ENCODE peak calls at places on chromosome 15, in nine cellular contexts. X is tibial artery, T is mucosa of descending colon, Q is GM12878, Y is AG10803, D is PC-9, F is aorta, S is AG04450, P is fibroblast of the aortic adventitia. V is an unnamed sample.

GRCh38 chr15:74328331-74329056 is 39.0 kb downstream of the CYP11A1 start:
- DNase-seq in F (no peak), Y (no peak), D (no peak), X (no peak), S (no peak), T (peak), P (no peak), Q (no peak), V (no peak)

GRCh38 chr15:100311099-100311751 is 30.6 kb downstream of the ADAMTS17 start:
- DNase-seq in S (no peak), Y (no peak), X (peak), Q (no peak), D (no peak), T (no peak), P (no peak), F (no peak), V (no peak)

GRCh38 chr15:72994778-72995177 is 57.5 kb upstream of the NEO1 start:
- DNase-seq in P (no peak), Q (no peak), X (peak), S (no peak), F (peak), D (no peak), Y (no peak), T (peak), V (no peak)

GRCh38 chr15:62569460-62570404 is 404.6 kb upstream of the C2CD4B start:
- DNase-seq in D (peak), Q (no peak), F (peak), T (peak), Y (peak), S (peak), X (peak), P (peak), V (peak)

GRCh38 chr15:86690566-86690965 is 610.9 kb downstream of the AGBL1 start:
- DNase-seq in X (no peak), P (no peak), F (no peak), Q (no peak), T (no peak), Y (no peak), D (no peak), S (no peak), V (no peak)

GRCh38 chr15:25775317-25775912 is 87.7 kb downstream of the ATP10A start:
- DNase-seq in F (peak), P (peak), D (no peak), T (peak), Q (peak), X (no peak), Y (peak), S (no peak), V (peak)

GRCh38 chr15:57559875-57560274 is 31.8 kb upstream of the MYZAP start:
- DNase-seq in D (peak), F (peak), P (peak), X (peak), S (no peak), Q (no peak), T (peak), Y (peak), V (peak)

GRCh38 chr15:98164573-98164972 is 204.1 kb downstream of the ARRDC4 start:
- DNase-seq in S (no peak), X (no peak), Q (no peak), T (no peak), D (no peak), Y (peak), F (no peak), P (peak), V (peak)

GRCh38 chr15:29270169-29270955 is 740 bp upstream of the NSMCE3 start:
- DNase-seq in T (no peak), P (peak), F (no peak), Q (peak), D (no peak), Y (peak), X (no peak), S (no peak), V (peak)

GRCh38 chr15:75350601-75351331 is 3.9 kb downstream of the NEIL1 start:
- DNase-seq in Q (no peak), X (no peak), Y (peak), D (no peak), S (no peak), T (peak), F (no peak), P (peak), V (peak)

GRCh38 chr15:97968380-97968779 is 7.9 kb downstream of the ARRDC4 start:
- DNase-seq in F (no peak), Q (no peak), D (no peak), X (no peak), T (no peak), S (peak), P (peak), Y (peak), V (peak)

GRCh38 chr15:59611277-59612260 is at the start of gene GCNT3:
- DNase-seq in Y (no peak), X (no peak), D (peak), Q (no peak), T (no peak), F (no peak), S (no peak), P (peak), V (peak)

GRCh38 chr15:64859226-64859625 is 17.5 kb downstream of the PLEKHO2 start:
- DNase-seq in D (no peak), F (peak), P (no peak), Q (no peak), S (no peak), X (no peak), T (no peak), Y (no peak), V (no peak)

GRCh38 chr15:39640665-39641064 is 59.8 kb downstream of the THBS1 start:
- DNase-seq in D (no peak), T (no peak), S (no peak), P (no peak), Y (no peak), Q (no peak), F (no peak), X (no peak), V (no peak)

GRCh38 chr15:101559938-101560337 is 70.4 kb upstream of the PCSK6 start:
- DNase-seq in Y (no peak), D (no peak), X (no peak), F (no peak), S (no peak), P (no peak), T (no peak), Q (no peak), V (no peak)

GRCh38 chr15:52678468-52679231 is 538 bp downstream of the ATOSA start:
- DNase-seq in S (peak), P (peak), T (peak), F (peak), Y (peak), X (peak), D (peak), Q (no peak), V (peak)

GRCh38 chr15:33194237-33194636 is 277 bp downstream of the FMN1 start:
- DNase-seq in Y (peak), T (no peak), D (no peak), P (peak), X (no peak), Q (no peak), F (no peak), S (no peak), V (peak)
- H3K4me3 ChIP-seq in Y (peak), T (peak), D (peak), P (peak), X (peak), Q (no peak), F (no peak), S (peak), V (peak)

DNA sequence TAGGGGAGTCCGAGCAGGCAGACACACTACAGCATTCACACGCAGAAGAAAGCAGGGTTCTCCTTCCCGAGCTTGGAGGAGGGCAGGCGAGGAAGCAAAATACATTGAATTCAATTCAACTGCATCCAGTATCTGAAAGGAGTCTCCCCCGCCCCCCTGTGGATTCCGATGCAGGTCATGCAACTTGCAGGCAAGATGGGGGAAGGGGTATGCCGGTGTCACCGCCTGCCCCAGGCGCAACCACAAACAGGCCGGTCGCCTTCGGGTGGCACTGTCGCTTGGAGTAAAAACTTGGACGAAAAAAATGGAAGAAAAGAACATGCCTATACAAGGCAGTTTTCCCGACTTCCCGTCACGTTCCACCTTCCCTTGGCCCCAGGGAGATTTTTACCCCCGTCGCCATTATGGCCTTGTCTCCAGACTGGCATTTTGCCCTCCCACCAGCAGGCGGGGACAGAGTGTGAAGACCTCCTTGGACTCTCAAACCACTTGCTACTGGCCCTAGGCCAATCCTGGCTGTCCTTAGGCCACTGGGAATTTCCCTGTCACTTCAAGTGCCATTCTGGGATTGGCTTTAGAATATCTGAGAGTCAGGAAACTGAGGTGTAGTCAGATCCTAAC is 1.6 kb upstream of the NTRK3 start:
- DNase-seq in F (peak), Y (peak), Q (no peak), D (no peak), S (no peak), P (peak), X (peak), T (no peak), V (no peak)
- H3K4me3 ChIP-seq in F (peak), Y (no peak), Q (no peak), D (no peak), S (no peak), P (peak), X (peak), T (no peak), V (no peak)

GRCh38 chr15:33066584-33066983 is 127.9 kb downstream of the FMN1 start:
- DNase-seq in Q (no peak), F (no peak), P (no peak), Y (no peak), D (no peak), S (no peak), T (no peak), X (no peak), V (no peak)
- H3K4me3 ChIP-seq in Q (no peak), F (no peak), P (no peak), Y (peak), D (peak), S (peak), T (no peak), X (no peak), V (no peak)

GRCh38 chr15:42275780-42276395 is 2.7 kb upstream of the TMEM87A start:
- DNase-seq in F (no peak), Y (peak), X (no peak), S (no peak), Q (no peak), T (no peak), P (no peak), D (no peak), V (no peak)
- H3K4me3 ChIP-seq in F (peak), Y (peak), X (peak), S (no peak), Q (peak), T (no peak), P (peak), D (no peak), V (peak)

DNA sequence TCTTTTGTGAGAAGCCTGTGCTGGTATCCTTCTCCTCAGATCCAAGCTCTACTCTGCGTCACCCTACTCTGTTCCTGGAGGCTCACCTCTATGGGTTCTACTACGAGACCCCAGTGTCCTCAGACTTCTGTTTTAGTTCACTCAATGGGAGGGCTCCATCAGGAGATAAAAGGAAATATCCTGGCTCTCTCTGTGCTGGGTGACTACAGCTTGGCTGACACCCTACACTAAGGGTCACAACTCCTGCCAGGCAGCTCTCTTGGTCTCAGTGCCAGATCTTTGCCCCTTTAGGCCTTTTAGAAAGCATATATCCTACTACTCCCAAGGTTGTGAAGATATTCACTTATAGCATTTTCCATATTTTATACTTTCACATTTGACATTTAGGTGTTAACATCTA is 46.5 kb downstream of the SPG11 start:
- DNase-seq in S (no peak), X (no peak), D (no peak), F (no peak), T (no peak), P (no peak), Q (no peak), Y (no peak), V (no peak)
- H3K4me3 ChIP-seq in S (no peak), X (no peak), D (no peak), F (no peak), T (no peak), P (no peak), Q (no peak), Y (no peak), V (no peak)

DNA sequence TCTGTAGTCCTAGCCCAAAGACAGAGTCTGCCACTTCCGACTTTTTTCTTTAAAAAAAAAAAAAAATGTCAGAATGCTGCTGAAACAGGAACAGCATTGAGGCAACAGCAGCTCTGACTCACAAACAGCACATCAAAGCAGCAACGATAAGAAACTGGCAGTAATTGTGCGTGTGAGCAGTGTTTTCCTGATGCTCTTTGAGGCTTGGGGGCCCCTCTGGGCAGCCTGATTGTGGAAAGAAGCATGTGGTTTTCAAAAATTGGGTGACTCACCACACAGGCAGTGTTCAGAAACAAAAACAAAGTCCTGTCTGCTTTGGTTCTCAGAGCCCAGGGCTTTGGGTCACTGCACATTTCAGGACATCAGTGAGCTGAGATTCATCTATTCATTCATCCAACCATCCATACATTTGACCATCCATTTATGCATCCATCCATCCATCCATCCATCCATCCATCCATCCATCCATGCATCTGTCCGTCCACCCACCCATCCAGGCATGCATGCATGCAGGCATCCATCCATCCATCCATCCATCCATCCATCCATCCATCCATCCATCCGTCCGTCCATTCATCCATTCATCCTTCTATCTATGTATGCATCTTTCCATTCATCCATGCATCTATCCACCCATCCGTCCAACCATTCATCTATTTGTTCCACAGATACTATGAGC is 308.4 kb downstream of the RPLP1 start:
- DNase-seq in S (peak), Y (peak), P (peak), F (peak), T (peak), D (peak), Q (peak), X (peak), V (peak)
- H3K4me3 ChIP-seq in S (no peak), Y (no peak), P (no peak), F (no peak), T (no peak), D (no peak), Q (no peak), X (no peak), V (no peak)

V was measured in fibroblast of mammary gland.